ENCODE peak calls at places on chromosomes 7 and 10, in four cellular contexts. E is RCC 7860, M is neuronal stem cell, F is foreskin fibroblast. W is an unnamed sample.

GRCh38 chr10:7563770-7564169 is 103.0 kb downstream of the ITIH5 start:
- DNase-seq in E (no peak), M (no peak), F (no peak), W (no peak)

GRCh38 chr10:119687192-119688032 is 36.2 kb downstream of the BAG3 start:
- DNase-seq in E (no peak), M (peak; percentile 61), F (no peak), W (no peak)

GRCh38 chr10:113035724-113036312 is 85.8 kb downstream of the TCF7L2 start:
- DNase-seq in E (no peak), M (no peak), F (no peak), W (no peak)

GRCh38 chr10:107814865-107815487 is 650.5 kb upstream of the SORCS1 start:
- DNase-seq in E (peak; percentile 25), M (peak; percentile 56), F (peak; percentile 62), W (peak; percentile 33)

GRCh38 chr7:82050792-82051191 is 280.9 kb upstream of the HGF start:
- DNase-seq in E (no peak), M (no peak), F (peak; percentile 78), W (peak; percentile 53)

GRCh38 chr7:119421657-119422056 is 851.3 kb upstream of the KCND2 start:
- DNase-seq in E (no peak), M (no peak), F (no peak), W (no peak)

GRCh38 chr7:67018940-67019339 is 22.3 kb downstream of the TYW1 start:
- DNase-seq in E (no peak), M (no peak), F (no peak), W (no peak)

GRCh38 chr7:77649950-77650349 is 46.3 kb upstream of the RSBN1L start:
- DNase-seq in E (no peak), M (no peak), F (peak; percentile 36), W (no peak)

GRCh38 chr7:81608748-81609382 is 161.0 kb downstream of the HGF start:
- DNase-seq in E (peak; percentile 64), M (no peak), F (no peak), W (no peak)

GRCh38 chr7:77327067-77327931 is 88.8 kb downstream of the GSAP start:
- DNase-seq in E (no peak), M (no peak), F (peak; percentile 97), W (no peak)

GRCh38 chr10:128018704-128019103 is 107.5 kb downstream of the MKI67 start:
- DNase-seq in E (no peak), M (no peak), F (no peak), W (no peak)

GRCh38 chr10:30812018-30812851 is 182.7 kb upstream of the LYZL2 start:
- DNase-seq in E (peak; percentile 9), M (no peak), F (peak; percentile 83), W (peak; percentile 91)

GRCh38 chr7:129771201-129771927 is 159.8 kb downstream of the NRF1 start:
- DNase-seq in E (no peak), M (no peak), F (no peak), W (no peak)

GRCh38 chr10:118072840-118073239 is 26.1 kb upstream of the RAB11FIP2 start:
- DNase-seq in E (no peak), M (no peak), F (no peak), W (no peak)

GRCh38 chr10:98170249-98171117 is 36.0 kb downstream of the R3HCC1L start:
- DNase-seq in E (peak; percentile 49), M (peak; percentile 59), F (peak; percentile 25), W (peak; percentile 8)

GRCh38 chr10:16519908-16520861 is 1.5 kb downstream of the C1QL3 start:
- DNase-seq in E (no peak), M (no peak), F (no peak), W (no peak)

GRCh38 chr7:131035088-131035770 is 292.4 kb upstream of the MKLN1 start:
- DNase-seq in E (no peak), M (no peak), F (no peak), W (no peak)

GRCh38 chr7:102890292-102890970 is 22.4 kb upstream of the LRRC17 start:
- DNase-seq in E (peak; percentile 39), M (no peak), F (peak; percentile 59), W (no peak)

GRCh38 chr10:69437321-69438259 is 13.7 kb upstream of the TSPAN15 start:
- DNase-seq in E (no peak), M (no peak), F (no peak), W (no peak)

GRCh38 chr7:103113164-103113563 is 35.7 kb downstream of the NAPEPLD start:
- DNase-seq in E (peak; percentile 84), M (no peak), F (peak; percentile 79), W (peak; percentile 57)

GRCh38 chr7:100155553-100156317 is 2.8 kb downstream of the TRAPPC14 start:
- DNase-seq in E (no peak), M (no peak), F (no peak), W (no peak)

GRCh38 chr7:96786261-96786997 is 76.8 kb upstream of the SEM1 start:
- DNase-seq in E (no peak), M (no peak), F (no peak), W (no peak)